ENCODE peak calls at places on chromosomes 1 and 21, in five cellular contexts. O is astrocyte of the spinal cord, L is AG04450, D is PC-3, M is choroid plexus epithelial cell. P is an unnamed sample.
A peak's percentile ranks its signal among the peaks of the same experiment; 100 is the strongest.

GRCh38 chr1:168373869-168374268 is 93.2 kb downstream of the TBX19 start:
- DNase-seq in O (no peak), L (no peak), D (peak; percentile 23), M (no peak), P (peak; percentile 36)

GRCh38 chr21:35458406-35458805 is 409.3 kb upstream of the RUNX1 start:
- DNase-seq in O (no peak), L (no peak), D (no peak), M (no peak), P (no peak)

GRCh38 chr1:9476790-9477463 is 62.3 kb upstream of the SLC25A33 start:
- DNase-seq in O (no peak), L (no peak), D (peak; percentile 80), M (peak; percentile 23), P (peak; percentile 74)

GRCh38 chr1:176693697-176694329 is 230.8 kb downstream of the PAPPA2 start:
- DNase-seq in O (no peak), L (no peak), D (no peak), M (peak; percentile 5), P (no peak)

GRCh38 chr1:85884372-85885035 is 176.3 kb upstream of the ZNHIT6 start:
- DNase-seq in O (peak; percentile 40), L (no peak), D (peak; percentile 61), M (peak; percentile 69), P (peak; percentile 42)

GRCh38 chr1:60960846-60961542 is 121.4 kb upstream of the NFIA start:
- DNase-seq in O (peak; percentile 23), L (no peak), D (peak; percentile 37), M (no peak), P (no peak)

GRCh38 chr1:211420389-211420788 is 71.6 kb downstream of the RD3 start:
- DNase-seq in O (peak; percentile 74), L (no peak), D (peak; percentile 21), M (peak; percentile 57), P (peak; percentile 85)

GRCh38 chr1:191290441-191290840 is 812.8 kb upstream of the BRINP3 start:
- DNase-seq in O (no peak), L (no peak), D (no peak), M (no peak), P (no peak)

GRCh38 chr1:218674280-218674773 is 329.2 kb downstream of the TGFB2 start:
- DNase-seq in O (peak; percentile 94), L (peak; percentile 45), D (peak; percentile 58), M (peak; percentile 98), P (no peak)

GRCh38 chr1:93253471-93253870 is 72.9 kb downstream of the CCDC18 start:
- DNase-seq in O (no peak), L (no peak), D (no peak), M (no peak), P (no peak)

GRCh38 chr1:4654764-4655673 is 610 bp downstream of the AJAP1 start:
- DNase-seq in O (no peak), L (no peak), D (no peak), M (no peak), P (no peak)

GRCh38 chr1:4655674-4656532 is 1.5 kb downstream of the AJAP1 start:
- DNase-seq in O (peak; percentile 25), L (no peak), D (peak; percentile 27), M (peak; percentile 46), P (peak; percentile 75)

GRCh38 chr1:4657920-4658585 is 3.6 kb downstream of the AJAP1 start:
- DNase-seq in O (no peak), L (no peak), D (no peak), M (no peak), P (no peak)

GRCh38 chr1:4657244-4657789 is 2.9 kb downstream of the AJAP1 start:
- DNase-seq in O (no peak), L (no peak), D (no peak), M (no peak), P (no peak)

DNA sequence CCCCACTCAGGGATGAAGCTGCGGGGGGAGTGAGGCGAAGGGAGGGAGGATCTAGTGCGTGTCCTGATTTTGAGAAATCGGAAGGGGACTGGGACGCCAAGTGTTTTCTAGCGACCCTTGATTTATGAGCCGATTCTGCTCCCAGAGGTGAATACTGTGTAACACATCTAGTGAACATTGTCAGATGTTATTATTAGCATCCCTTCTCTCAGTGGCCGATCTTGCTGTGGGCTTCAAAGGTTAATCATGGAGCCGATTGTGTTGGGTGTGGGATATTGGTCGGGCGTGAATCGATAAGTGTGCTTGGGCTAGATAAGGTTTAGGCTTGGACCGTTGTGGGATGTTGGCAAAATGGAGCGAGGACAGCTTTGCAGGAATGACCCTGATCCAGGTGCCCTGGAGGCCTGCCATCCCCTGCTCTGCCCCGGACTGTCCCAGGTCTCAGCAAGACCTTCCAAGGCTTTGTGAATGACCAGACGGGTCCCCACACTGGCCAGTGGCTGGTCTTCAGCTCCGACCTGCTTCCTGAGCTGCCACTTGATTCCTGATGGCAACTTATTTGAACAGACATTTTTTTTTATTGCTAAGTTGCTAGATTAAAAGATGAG is 2.2 kb downstream of the AJAP1 start:
- DNase-seq in O (no peak), L (no peak), D (no peak), M (no peak), P (no peak)
- TF ChIP-seq CTCF in O (no peak), L (no peak), D (peak; percentile 15), M (no peak), P (peak; percentile 3)

DNA sequence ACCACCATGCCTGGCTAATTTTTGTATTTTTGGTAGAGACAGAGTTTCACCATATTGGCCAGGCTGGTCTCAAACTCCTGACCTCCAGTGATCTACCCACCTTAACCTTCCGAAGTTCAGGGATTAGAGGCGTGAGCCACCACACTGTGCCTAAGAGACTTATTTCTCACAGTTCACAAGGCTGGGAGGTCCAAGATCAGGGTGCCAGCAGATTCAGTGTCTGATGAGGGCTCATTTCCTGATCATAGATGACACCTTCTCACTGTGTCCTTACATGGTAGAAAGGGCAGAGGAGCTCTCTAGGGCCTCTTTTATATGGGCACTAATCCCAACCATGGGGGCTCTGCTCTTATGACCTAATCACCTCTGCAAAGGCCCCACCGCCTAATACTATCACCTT is 58.8 kb downstream of the ARHGEF10L start:
- DNase-seq in O (no peak), L (no peak), D (no peak), M (no peak), P (no peak)
- TF ChIP-seq CTCF in O (no peak), L (no peak), D (no peak), M (no peak), P (no peak)

GRCh38 chr1:234322979-234323378 is 50.3 kb upstream of the COA6 start:
- DNase-seq in O (peak; percentile 8), L (no peak), D (peak; percentile 41), M (peak; percentile 39), P (peak; percentile 72)
- TF ChIP-seq CTCF in O (peak; percentile 37), L (peak; percentile 39), D (peak; percentile 67), M (peak; percentile 50), P (peak; percentile 46)

GRCh38 chr1:77085109-77085508 is 134.1 kb downstream of the PIGK start:
- DNase-seq in O (no peak), L (no peak), D (no peak), M (no peak), P (no peak)
- TF ChIP-seq CTCF in O (no peak), L (no peak), D (no peak), M (no peak), P (no peak)

GRCh38 chr1:87598429-87598828 is 269.7 kb downstream of the LMO4 start:
- DNase-seq in O (no peak), L (no peak), D (peak; percentile 13), M (peak; percentile 4), P (no peak)
- TF ChIP-seq CTCF in O (no peak), L (peak; percentile 9), D (peak; percentile 41), M (peak; percentile 23), P (no peak)

GRCh38 chr1:112516141-112516540 is 7.4 kb downstream of the WNT2B start:
- DNase-seq in O (no peak), L (no peak), D (no peak), M (no peak), P (no peak)
- TF ChIP-seq CTCF in O (no peak), L (no peak), D (no peak), M (no peak), P (no peak)

DNA sequence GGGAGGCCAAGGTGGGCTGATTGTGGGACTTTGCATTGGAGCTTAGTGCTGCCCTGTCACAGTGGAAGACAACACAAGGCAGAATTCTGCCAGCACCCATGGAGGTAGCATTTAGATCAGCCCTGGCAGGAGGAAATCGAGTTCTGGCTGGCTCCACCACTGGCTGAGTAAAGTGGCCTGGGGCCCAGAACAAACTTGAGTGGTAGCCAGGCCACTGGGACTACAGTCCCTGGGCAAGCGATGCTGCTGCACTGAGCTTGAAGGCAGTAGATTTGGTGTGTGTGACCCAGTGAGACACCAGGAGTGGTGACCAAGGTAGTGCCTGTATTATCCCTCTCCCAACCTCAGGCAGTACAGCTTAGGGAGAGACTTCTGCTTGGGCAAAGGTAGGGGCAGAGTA is 22.5 kb upstream of the UHMK1 start:
- DNase-seq in O (no peak), L (no peak), D (no peak), M (no peak), P (no peak)
- TF ChIP-seq CTCF in O (no peak), L (no peak), D (no peak), M (no peak), P (no peak)

GRCh38 chr21:44377201-44377921 is 23.9 kb downstream of the TRPM2 start:
- DNase-seq in O (no peak), L (no peak), D (no peak), M (no peak), P (no peak)
- TF ChIP-seq CTCF in O (no peak), L (no peak), D (peak; percentile 49), M (no peak), P (peak; percentile 18)

GRCh38 chr1:18481921-18482701 is 1.4 kb downstream of the KLHDC7A start:
- DNase-seq in O (no peak), L (no peak), D (no peak), M (no peak), P (no peak)

GRCh38 chr1:18481190-18481920 is 625 bp downstream of the KLHDC7A start:
- DNase-seq in O (no peak), L (no peak), D (no peak), M (no peak), P (no peak)

GRCh38 chr1:18482721-18483425 is 2.1 kb downstream of the KLHDC7A start:
- DNase-seq in O (no peak), L (no peak), D (no peak), M (no peak), P (no peak)

GRCh38 chr1:18479484-18479883 is 1.2 kb upstream of the KLHDC7A start:
- DNase-seq in O (no peak), L (no peak), D (no peak), M (no peak), P (no peak)

DNA sequence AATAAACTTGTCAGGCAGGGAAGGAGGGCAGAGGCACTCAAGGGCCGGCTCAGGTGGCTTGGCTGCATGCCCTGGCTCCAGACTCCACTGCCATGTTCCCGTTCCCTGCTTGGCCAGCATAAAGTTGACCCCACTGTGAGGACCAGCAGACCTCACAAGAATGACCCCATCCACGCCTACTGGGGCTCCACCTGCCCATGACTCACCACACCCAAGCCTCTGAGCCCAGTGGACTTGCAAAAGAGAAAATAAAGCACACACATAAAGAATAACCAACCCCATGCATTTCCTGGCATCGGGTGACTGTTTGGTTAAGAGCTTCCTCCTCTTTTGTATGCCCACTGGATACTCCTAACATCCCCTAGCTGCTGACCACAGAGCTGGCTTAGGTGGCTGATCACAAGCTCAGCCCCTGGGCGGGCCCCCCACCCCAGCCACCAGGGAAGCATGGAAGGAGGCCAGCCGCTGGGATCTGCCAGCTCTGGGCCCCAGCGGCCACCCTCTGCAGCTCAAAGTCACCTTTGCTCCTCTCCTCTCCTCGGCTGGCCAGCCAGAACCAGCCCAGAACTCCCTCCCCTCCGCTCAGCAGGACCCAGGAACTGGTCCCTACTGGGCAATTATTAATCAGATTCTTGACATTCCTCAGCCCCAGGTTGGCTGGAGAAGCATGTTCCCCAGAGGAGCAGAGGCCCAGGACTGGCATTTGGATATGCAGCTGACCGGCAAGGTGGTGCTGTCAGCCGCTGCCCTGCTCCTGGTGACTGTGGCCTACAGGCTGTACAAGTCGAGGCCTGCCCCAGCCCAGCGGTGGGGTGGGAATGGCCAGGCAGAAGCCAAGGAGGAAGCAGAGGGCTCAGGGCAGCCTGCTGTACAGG is at the start of gene KLHDC7A:
- DNase-seq in O (no peak), L (no peak), D (peak; percentile 35), M (no peak), P (peak; percentile 73)
- TF ChIP-seq CTCF in O (no peak), L (no peak), D (no peak), M (no peak), P (no peak)